ENCODE peak calls at places on chromosomes 5 and 9, in ten cellular contexts. Z, V, E, T, R, M, F, A, D and N are unnamed samples.
A peak's percentile ranks its signal among the peaks of the same experiment; 100 is the strongest.

GRCh38 chr5:119323630-119324000 is 32.2 kb upstream of the TNFAIP8 start:
- DNase-seq in Z (no peak), V (peak; percentile 21), E (no peak), T (peak; percentile 24), R (no peak), M (peak; percentile 99), F (no peak), A (no peak), D (no peak), N (peak; percentile 55)

GRCh38 chr5:143271431-143271830 is 132.1 kb downstream of the NR3C1 start:
- DNase-seq in Z (no peak), V (no peak), E (no peak), T (no peak), R (no peak), M (no peak), F (no peak), A (no peak), D (no peak), N (no peak)

GRCh38 chr5:73290242-73290641 is 117.2 kb downstream of the TMEM174 start:
- DNase-seq in Z (no peak), V (no peak), E (no peak), T (no peak), R (no peak), M (no peak), F (no peak), A (no peak), D (no peak), N (no peak)

GRCh38 chr5:58751222-58751621 is 168.3 kb downstream of the RAB3C start:
- DNase-seq in Z (no peak), V (peak; percentile 93), E (no peak), T (no peak), R (no peak), M (peak; percentile 38), F (no peak), A (no peak), D (no peak), N (peak; percentile 80)

GRCh38 chr9:19376931-19377330 is 3.1 kb downstream of the RPS6 start:
- DNase-seq in Z (no peak), V (no peak), E (no peak), T (no peak), R (no peak), M (no peak), F (no peak), A (no peak), D (no peak), N (no peak)

GRCh38 chr9:82934949-82935348 is 128.0 kb downstream of the RASEF start:
- DNase-seq in Z (no peak), V (no peak), E (no peak), T (peak; percentile 89), R (no peak), M (peak; percentile 94), F (no peak), A (no peak), D (no peak), N (no peak)

GRCh38 chr9:95189230-95190098 is 128.0 kb downstream of the FANCC start:
- DNase-seq in Z (no peak), V (peak; percentile 92), E (no peak), T (peak; percentile 48), R (no peak), M (no peak), F (no peak), A (no peak), D (no peak), N (no peak)

GRCh38 chr5:39661026-39661779 is 236.4 kb upstream of the DAB2 start:
- DNase-seq in Z (no peak), V (peak; percentile 46), E (no peak), T (peak; percentile 57), R (no peak), M (peak; percentile 68), F (no peak), A (no peak), D (no peak), N (no peak)

GRCh38 chr5:10501554-10502075 is 59.9 kb downstream of the ROPN1L start:
- DNase-seq in Z (no peak), V (no peak), E (no peak), T (no peak), R (no peak), M (no peak), F (no peak), A (no peak), D (no peak), N (no peak)

GRCh38 chr5:62395210-62395950 is 8.3 kb downstream of the DIMT1 start:
- DNase-seq in Z (no peak), V (no peak), E (no peak), T (no peak), R (no peak), M (peak; percentile 36), F (no peak), A (no peak), D (no peak), N (no peak)

GRCh38 chr9:90219548-90220118 is 423.0 kb downstream of the DIRAS2 start:
- DNase-seq in Z (no peak), V (no peak), E (no peak), T (no peak), R (peak; percentile 4), M (no peak), F (no peak), A (no peak), D (no peak), N (peak; percentile 34)

GRCh38 chr5:144422025-144422424 is 251.4 kb downstream of the KCTD16 start:
- DNase-seq in Z (no peak), V (no peak), E (no peak), T (no peak), R (no peak), M (no peak), F (no peak), A (no peak), D (no peak), N (no peak)

GRCh38 chr5:32030226-32030625 is 143.9 kb downstream of the GOLPH3 start:
- DNase-seq in Z (no peak), V (peak; percentile 48), E (no peak), T (no peak), R (no peak), M (peak; percentile 63), F (no peak), A (no peak), D (no peak), N (peak; percentile 70)

GRCh38 chr5:29114331-29114768 is 2076.0 kb upstream of the CDH9 start:
- DNase-seq in Z (no peak), V (no peak), E (no peak), T (no peak), R (no peak), M (no peak), F (no peak), A (no peak), D (no peak), N (peak; percentile 12)

GRCh38 chr5:9059920-9060691 is 485.8 kb downstream of the SEMA5A start:
- DNase-seq in Z (no peak), V (peak; percentile 95), E (no peak), T (peak; percentile 92), R (no peak), M (peak; percentile 97), F (no peak), A (no peak), D (no peak), N (no peak)

GRCh38 chr5:13698882-13699281 is 245.6 kb downstream of the DNAH5 start:
- DNase-seq in Z (no peak), V (no peak), E (no peak), T (no peak), R (no peak), M (no peak), F (no peak), A (no peak), D (no peak), N (no peak)